ENCODE peak calls at places on chromosome 3, in six cellular contexts. F is heart left ventricle, I is adrenal gland, T is stomach, Y is body of pancreas, D is sigmoid colon. E is an unnamed sample. For H3K4me1, the result is how much of the 10 kb centered on the place peaks cover.

GRCh38 chr3:82520846-82521245 is 759.4 kb upstream of the GBE1 start:
- DNase-seq in F (no peak), I (no peak), T (no peak), Y (no peak), D (no peak), E (no peak)

GRCh38 chr3:192992346-192992745 is 74.7 kb upstream of the MB21D2 start:
- DNase-seq in F (no peak), I (no peak), T (no peak), Y (no peak), D (no peak), E (no peak)

GRCh38 chr3:124217542-124217941 is 225.6 kb upstream of the ROPN1 start:
- DNase-seq in F (peak), I (peak), T (peak), Y (peak), D (no peak), E (peak)

GRCh38 chr3:14467723-14468620 is 65.6 kb downstream of the SLC6A6 start:
- DNase-seq in F (no peak), I (peak), T (peak), Y (peak), D (no peak), E (no peak)

GRCh38 chr3:151067158-151067557 is 18.3 kb upstream of the MED12L start:
- DNase-seq in F (no peak), I (no peak), T (no peak), Y (no peak), D (no peak), E (no peak)

GRCh38 chr3:52522651-52523251 is 10.9 kb downstream of the NT5DC2 start:
- DNase-seq in F (peak), I (no peak), T (no peak), Y (no peak), D (peak), E (no peak)

GRCh38 chr3:78765671-78766485 is 1001.9 kb downstream of the ROBO1 start:
- DNase-seq in F (no peak), I (no peak), T (no peak), Y (no peak), D (no peak), E (no peak)

GRCh38 chr3:54188176-54188791 is 65.9 kb downstream of the CACNA2D3 start:
- DNase-seq in F (no peak), I (peak), T (peak), Y (peak), D (no peak), E (no peak)

GRCh38 chr3:69058180-69058946 is 6.2 kb upstream of the TMF1 start:
- DNase-seq in F (no peak), I (no peak), T (no peak), Y (no peak), D (no peak), E (no peak)

GRCh38 chr3:45664558-45664957 is 24.6 kb upstream of the SACM1L start:
- DNase-seq in F (no peak), I (peak), T (peak), Y (peak), D (no peak), E (peak)

GRCh38 chr3:105417538-105418289 is 51.0 kb downstream of the ALCAM start:
- DNase-seq in F (no peak), I (no peak), T (no peak), Y (no peak), D (no peak), E (no peak)

GRCh38 chr3:74344865-74345264 is 269.6 kb downstream of the CNTN3 start:
- DNase-seq in F (no peak), I (no peak), T (no peak), Y (no peak), D (no peak), E (no peak)

GRCh38 chr3:81909756-81910155 is 148.3 kb upstream of the GBE1 start:
- DNase-seq in F (no peak), I (no peak), T (no peak), Y (no peak), D (no peak), E (peak)

GRCh38 chr3:172387728-172388127 is 60.5 kb downstream of the GHSR start:
- DNase-seq in F (no peak), I (no peak), T (no peak), Y (no peak), D (no peak), E (no peak)

GRCh38 chr3:27559381-27559780 is 75.2 kb upstream of the SLC4A7 start:
- DNase-seq in F (no peak), I (no peak), T (no peak), Y (no peak), D (no peak), E (no peak)

GRCh38 chr3:171821061-171821460 is 10.8 kb upstream of the PLD1 start:
- DNase-seq in F (no peak), I (no peak), T (no peak), Y (no peak), D (no peak), E (no peak)

GRCh38 chr3:66473181-66473580 is 27.6 kb downstream of the LRIG1 start:
- DNase-seq in F (no peak), I (no peak), T (no peak), Y (no peak), D (no peak), E (no peak)

GRCh38 chr3:154023148-154023547 is 98.0 kb upstream of the ARHGEF26 start:
- DNase-seq in F (no peak), I (no peak), T (no peak), Y (peak), D (no peak), E (no peak)

GRCh38 chr3:116815831-116816588 is 106.4 kb downstream of the TUSC7 start:
- DNase-seq in F (no peak), I (no peak), T (no peak), Y (peak), D (peak), E (no peak)

GRCh38 chr3:138833908-138834358 is 795 bp downstream of the PIK3CB start:
- DNase-seq in F (no peak), I (peak), T (no peak), Y (peak), D (no peak), E (no peak)

GRCh38 chr3:50251220-50251619 is 15.2 kb downstream of the GNAI2 start:
- DNase-seq in F (no peak), I (peak), T (peak), Y (no peak), D (no peak), E (no peak)

GRCh38 chr3:45491344-45491743 is 103.0 kb downstream of the LARS2 start:
- DNase-seq in F (no peak), I (no peak), T (no peak), Y (no peak), D (no peak), E (no peak)

GRCh38 chr3:184525337-184526157 is 36.0 kb upstream of the EPHB3 start:
- DNase-seq in F (no peak), I (no peak), T (no peak), Y (no peak), D (no peak), E (no peak)

GRCh38 chr3:12370758-12371157 is 81.9 kb downstream of the PPARG start:
- DNase-seq in F (no peak), I (no peak), T (no peak), Y (no peak), D (no peak), E (no peak)

GRCh38 chr3:162295323-162295983 is 798.8 kb downstream of the OTOL1 start:
- DNase-seq in F (no peak), I (no peak), T (no peak), Y (no peak), D (no peak), E (no peak)

GRCh38 chr3:13877911-13878710 is 1.8 kb downstream of the WNT7A start:
- DNase-seq in F (no peak), I (no peak), T (no peak), Y (no peak), D (no peak), E (no peak)

GRCh38 chr3:77467702-77468407 is 428.0 kb downstream of the ROBO2 start:
- DNase-seq in F (peak), I (no peak), T (peak), Y (peak), D (peak), E (no peak)

GRCh38 chr3:53796161-53796560 is 50.1 kb downstream of the CHDH start:
- DNase-seq in F (peak), I (peak), T (peak), Y (peak), D (no peak), E (no peak)

GRCh38 chr3:66809579-66809958 is 188.5 kb upstream of the KBTBD8 start:
- DNase-seq in F (no peak), I (no peak), T (no peak), Y (peak), D (no peak), E (no peak)

GRCh38 chr3:156793851-156794250 is 32.3 kb upstream of the LEKR1 start:
- DNase-seq in F (no peak), I (no peak), T (no peak), Y (no peak), D (no peak), E (no peak)

GRCh38 chr3:115853083-115853482 is 229.8 kb downstream of the GAP43 start:
- DNase-seq in F (no peak), I (no peak), T (no peak), Y (no peak), D (no peak), E (no peak)

GRCh38 chr3:52317601-52318000 is 1.5 kb downstream of the DNAH1 start:
- DNase-seq in F (peak), I (peak), T (peak), Y (peak), D (no peak), E (peak)

GRCh38 chr3:162774613-162775100 is 1278.0 kb downstream of the OTOL1 start:
- DNase-seq in F (no peak), I (no peak), T (no peak), Y (no peak), D (no peak), E (no peak)

GRCh38 chr3:66948041-66948440 is 50.1 kb upstream of the KBTBD8 start:
- DNase-seq in F (no peak), I (no peak), T (no peak), Y (no peak), D (no peak), E (no peak)

GRCh38 chr3:69174871-69175737 is 52.7 kb upstream of the LMOD3 start:
- DNase-seq in F (no peak), I (no peak), T (no peak), Y (no peak), D (no peak), E (no peak)

GRCh38 chr3:152621967-152622812 is 212.7 kb upstream of the P2RY1 start:
- DNase-seq in F (no peak), I (no peak), T (no peak), Y (no peak), D (no peak), E (no peak)

DNA sequence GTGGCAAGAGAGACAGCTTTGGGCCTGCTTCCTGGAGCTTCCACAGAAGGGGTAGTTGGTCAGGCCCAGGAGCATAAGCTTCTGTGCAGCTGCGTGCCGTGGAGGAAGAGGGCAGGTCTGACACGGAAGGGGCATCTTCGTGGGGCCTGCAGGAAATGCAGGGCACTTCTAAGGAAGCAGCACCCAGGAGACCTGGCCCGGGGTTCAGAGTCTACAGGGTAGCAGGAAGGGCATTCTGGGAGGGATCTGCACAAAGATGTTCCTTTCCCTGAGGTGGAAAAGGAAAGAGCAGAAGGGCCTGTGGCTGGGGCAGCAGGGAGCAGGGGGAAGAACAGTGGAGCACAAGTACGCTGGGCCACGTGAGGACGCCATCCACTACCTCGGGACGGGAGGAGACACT is 85.1 kb downstream of the DNAJB8 start:
- DNase-seq in F (no peak), I (no peak), T (no peak), Y (no peak), D (no peak), E (no peak)
- H3K4me1 ChIP-seq in F (half or more), I (under half), T (under half), Y (half or more), D (under half), E (under half)

DNA sequence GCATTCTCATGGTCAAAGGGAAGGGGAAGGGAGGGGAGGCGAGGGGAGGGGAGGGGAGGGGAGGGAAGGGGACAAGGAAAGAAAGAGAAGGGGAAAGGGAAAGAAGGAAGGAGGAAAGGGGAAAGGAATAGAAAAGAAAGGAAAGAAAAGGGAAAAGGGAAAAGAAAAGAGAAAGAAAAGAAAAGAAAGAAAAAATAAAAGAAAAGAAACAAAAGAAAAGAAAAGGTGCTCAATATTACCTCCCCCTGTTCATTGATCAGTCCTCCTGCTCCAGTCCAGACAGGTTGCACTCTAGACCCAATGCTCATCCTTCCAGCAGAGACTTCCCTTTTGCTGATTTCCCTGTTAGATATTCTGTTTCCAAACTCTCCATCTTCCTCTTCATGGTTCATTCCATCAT is 18.0 kb upstream of the OR5K3 start:
- DNase-seq in F (no peak), I (no peak), T (no peak), Y (no peak), D (no peak), E (no peak)
- TF ChIP-seq POLR2A in F (no peak), I (no peak), T (no peak), Y (no peak), D (no peak), E (no peak)

DNA sequence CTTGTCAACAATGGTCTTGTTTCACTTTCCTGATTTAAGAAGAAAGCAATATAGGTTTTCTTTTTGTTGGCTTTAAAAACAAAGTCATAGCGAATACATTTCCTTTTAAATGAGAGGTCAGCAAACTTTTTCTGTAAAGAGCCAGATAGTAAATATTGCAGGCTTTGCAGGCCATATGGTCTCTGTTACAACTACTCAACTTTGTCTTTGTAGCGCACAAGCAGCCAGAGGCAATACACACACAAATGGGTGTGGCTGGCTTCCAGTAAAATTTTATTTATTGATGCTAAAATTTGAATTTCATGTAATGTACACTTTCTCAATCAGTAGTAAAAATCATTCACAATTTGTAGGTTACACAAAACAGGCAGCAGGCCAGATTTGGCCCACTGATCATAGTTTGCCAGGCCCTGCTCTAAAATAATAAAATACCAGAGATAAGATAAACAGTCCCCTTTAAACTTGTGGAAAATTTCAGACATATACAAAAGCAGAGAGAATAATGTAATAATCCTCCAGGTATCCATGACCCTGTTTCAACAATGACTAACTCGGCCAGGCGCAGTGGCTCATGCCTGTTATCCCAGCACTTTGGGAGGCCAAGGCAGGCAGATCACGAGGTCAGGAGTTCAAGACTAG is 330.3 kb downstream of the SHQ1 start:
- DNase-seq in F (no peak), I (peak), T (no peak), Y (no peak), D (no peak), E (no peak)
- H3K4me3 ChIP-seq in F (no peak), I (no peak), T (no peak), Y (no peak), D (no peak), E (no peak)

DNA sequence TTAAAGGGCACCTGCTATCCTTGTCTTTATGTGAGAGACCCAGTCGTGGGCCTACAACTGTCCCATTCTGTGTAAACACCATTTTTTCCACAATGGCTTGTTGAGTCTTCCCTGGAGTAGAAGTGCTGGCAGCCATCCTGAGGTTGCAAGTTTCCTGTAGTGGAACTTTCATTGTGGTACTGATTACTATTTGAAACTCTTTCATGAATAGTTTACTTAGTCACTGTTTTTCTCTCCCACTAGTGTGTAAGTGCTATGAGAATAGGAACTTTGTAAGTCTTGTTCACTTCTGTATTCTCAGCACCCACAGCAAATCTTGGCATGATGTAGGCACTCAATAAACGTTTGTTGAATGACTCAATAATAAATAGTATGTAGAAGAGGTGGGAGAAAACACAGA is 48.6 kb downstream of the RARB start:
- DNase-seq in F (peak), I (no peak), T (no peak), Y (no peak), D (no peak), E (no peak)
- H3K4me1 ChIP-seq in F (half or more), I (under half), T (under half), Y (under half), D (under half), E (under half)

GRCh38 chr3:197300361-197300760 is 1.9 kb upstream of the DLG1 start:
- DNase-seq in F (no peak), I (no peak), T (peak), Y (peak), D (peak), E (no peak)

GRCh38 chr3:197297020-197297419 is 1.4 kb downstream of the DLG1 start:
- DNase-seq in F (no peak), I (no peak), T (no peak), Y (no peak), D (no peak), E (no peak)

GRCh38 chr3:197297476-197298340 is 704 bp downstream of the DLG1 start:
- DNase-seq in F (peak), I (peak), T (peak), Y (peak), D (peak), E (peak)

GRCh38 chr3:197298858-197299854 is 744 bp upstream of the DLG1 start:
- DNase-seq in F (peak), I (peak), T (peak), Y (peak), D (peak), E (no peak)

DNA sequence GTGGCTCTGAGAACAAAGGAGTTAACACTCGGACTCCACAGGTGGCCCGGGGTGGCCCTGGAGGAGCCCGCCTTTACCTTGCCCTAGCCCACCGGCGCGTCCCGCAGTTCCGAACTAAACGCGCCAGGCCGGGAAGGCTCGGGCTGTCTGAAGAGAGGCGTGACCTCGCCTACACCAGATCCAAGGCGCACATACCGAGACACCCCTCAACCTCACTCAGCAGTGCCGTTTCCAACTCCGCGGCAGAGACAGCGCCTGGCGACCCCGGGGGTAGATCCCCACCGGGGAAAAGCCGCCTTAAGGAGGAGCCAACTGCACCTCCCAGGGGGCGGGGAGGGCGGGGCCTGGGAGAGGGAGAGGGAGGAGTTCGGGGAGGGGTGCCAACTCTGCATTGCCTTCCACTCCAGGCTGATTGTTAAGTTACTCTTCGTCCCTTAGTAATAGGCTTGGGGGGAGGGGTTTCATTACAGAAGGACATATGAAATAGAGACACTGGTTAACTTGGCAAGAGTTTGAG is at the start of gene DLG1:
- DNase-seq in F (peak), I (peak), T (peak), Y (peak), D (peak), E (peak)
- TF ChIP-seq POLR2A in F (no peak), I (peak), T (no peak), Y (no peak), D (peak), E (peak)

GRCh38 chr3:16482194-16482769 is 31.2 kb downstream of the RFTN1 start:
- DNase-seq in F (no peak), I (no peak), T (no peak), Y (no peak), D (no peak), E (no peak)
- H3K4me3 ChIP-seq in F (no peak), I (no peak), T (no peak), Y (no peak), D (no peak), E (no peak)

GRCh38 chr3:35043040-35043439 is 596.3 kb upstream of the ARPP21 start:
- DNase-seq in F (no peak), I (no peak), T (no peak), Y (no peak), D (no peak), E (no peak)

GRCh38 chr3:35042210-35042960 is 596.9 kb upstream of the ARPP21 start:
- DNase-seq in F (no peak), I (no peak), T (no peak), Y (peak), D (no peak), E (no peak)

GRCh38 chr3:35044185-35044584 is 595.1 kb upstream of the ARPP21 start:
- DNase-seq in F (no peak), I (no peak), T (no peak), Y (no peak), D (no peak), E (no peak)

DNA sequence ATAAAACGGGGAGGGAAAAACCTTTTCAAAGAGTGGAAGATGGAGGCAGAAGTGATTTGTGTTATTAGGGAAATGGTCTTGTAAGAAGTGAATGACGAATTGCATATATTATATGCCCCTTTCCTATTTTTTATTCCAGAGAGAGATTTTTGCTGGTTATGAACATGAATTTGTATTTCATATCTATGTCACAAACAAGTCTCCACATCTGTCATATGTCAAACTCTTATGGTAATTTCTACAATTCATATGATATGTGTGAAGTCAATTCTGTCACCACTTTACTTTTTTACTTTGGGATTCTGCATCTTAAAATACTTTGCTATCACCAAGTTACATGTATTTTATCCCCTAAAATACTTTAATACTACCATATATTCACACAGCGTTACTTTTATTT is 594.2 kb upstream of the ARPP21 start:
- DNase-seq in F (no peak), I (no peak), T (no peak), Y (no peak), D (no peak), E (no peak)
- H3K4me1 ChIP-seq in F (under half), I (under half), T (under half), Y (under half), D (under half), E (under half)

GRCh38 chr3:42507252-42507651 is 4.8 kb downstream of the VIPR1 start:
- DNase-seq in F (no peak), I (no peak), T (peak), Y (peak), D (peak), E (peak)
- TF ChIP-seq POLR2A in F (no peak), I (no peak), T (no peak), Y (no peak), D (no peak), E (no peak)

E was measured in breast epithelium.